ENCODE peak calls at places on chromosome 15, in four cellular contexts. R, S, Y and L are unnamed samples.
A peak's percentile ranks its signal among the peaks of the same experiment; 100 is the strongest.

GRCh38 chr15:34701536-34701935 is 53.3 kb downstream of the GJD2 start:
- DNase-seq in R (no peak), S (peak; percentile 58), Y (no peak), L (peak; percentile 41)

GRCh38 chr15:78915341-78916087 is 29.3 kb downstream of the CTSH start:
- DNase-seq in S (no peak), Y (peak; percentile 51), R (no peak), L (no peak)

GRCh38 chr15:100098705-100099104 is 243.1 kb downstream of the ADAMTS17 start:
- DNase-seq in Y (no peak), S (no peak), R (no peak), L (no peak)

GRCh38 chr15:73777741-73778140 is 24.6 kb upstream of the INSYN1 start:
- DNase-seq in Y (no peak), R (no peak), S (no peak), L (no peak)

GRCh38 chr15:69080203-69080957 is 65.9 kb downstream of the NOX5 start:
- DNase-seq in S (no peak), R (no peak), Y (no peak), L (peak; percentile 30)

GRCh38 chr15:96158938-96159337 is 171.6 kb upstream of the NR2F2 start:
- DNase-seq in Y (no peak), R (no peak), S (no peak), L (no peak)

GRCh38 chr15:29922191-29922590 is 99.9 kb upstream of the TJP1 start:
- DNase-seq in Y (no peak), R (no peak), S (no peak), L (no peak)

GRCh38 chr15:97861529-97861928 is 99.0 kb upstream of the ARRDC4 start:
- DNase-seq in Y (no peak), S (no peak), R (no peak), L (no peak)